ENCODE peak calls at places on chromosomes 6 and 20, in four cellular contexts. One of them, this sample, is unnamed.

GRCh38 chr6:111804627-111805235 is 68.5 kb downstream of the FYN start:
- DNase-seq in HepG2: no peak
- DNase-seq in GM12878: peak
- DNase-seq in K562: peak
- DNase-seq in this sample: no peak

GRCh38 chr6:151524059-151524458 is 30.2 kb downstream of the CCDC170 start:
- DNase-seq in HepG2: no peak
- DNase-seq in K562: no peak
- DNase-seq in GM12878: no peak
- DNase-seq in this sample: no peak

GRCh38 chr6:41638801-41639555 is 710 bp downstream of the MDFI start:
- DNase-seq in K562: no peak
- DNase-seq in GM12878: no peak
- DNase-seq in HepG2: no peak
- DNase-seq in this sample: peak

GRCh38 chr6:141874930-141875602 is 257.7 kb upstream of the GJE1 start:
- DNase-seq in GM12878: no peak
- DNase-seq in HepG2: no peak
- DNase-seq in K562: no peak
- DNase-seq in this sample: no peak

GRCh38 chr6:4936681-4937041 is 67.2 kb downstream of the RPP40 start:
- DNase-seq in HepG2: peak
- DNase-seq in GM12878: no peak
- DNase-seq in K562: peak
- DNase-seq in this sample: peak

GRCh38 chr6:4776493-4776966 is 326 bp downstream of the CDYL start:
- DNase-seq in K562: peak
- DNase-seq in GM12878: no peak
- DNase-seq in HepG2: peak
- DNase-seq in this sample: peak

GRCh38 chr20:36063916-36064660 is 90.5 kb upstream of the EPB41L1 start:
- DNase-seq in HepG2: no peak
- DNase-seq in GM12878: no peak
- DNase-seq in K562: no peak
- DNase-seq in this sample: no peak

GRCh38 chr6:64890609-64891008 is 816.4 kb downstream of the EYS start:
- DNase-seq in K562: no peak
- DNase-seq in GM12878: no peak
- DNase-seq in HepG2: no peak
- DNase-seq in this sample: no peak

GRCh38 chr6:27135087-27135657 is 112.3 kb upstream of the PRSS16 start:
- DNase-seq in K562: no peak
- DNase-seq in HepG2: no peak
- DNase-seq in GM12878: no peak
- DNase-seq in this sample: no peak

GRCh38 chr6:133277228-133277894 is 36.2 kb downstream of the EYA4 start:
- DNase-seq in HepG2: no peak
- DNase-seq in K562: no peak
- DNase-seq in GM12878: no peak
- DNase-seq in this sample: no peak

GRCh38 chr6:138323821-138324220 is 53.9 kb upstream of the SMIM28 start:
- DNase-seq in K562: no peak
- DNase-seq in HepG2: no peak
- DNase-seq in GM12878: no peak
- DNase-seq in this sample: no peak

GRCh38 chr20:17841751-17842191 is 126.8 kb downstream of the SNX5 start:
- DNase-seq in GM12878: no peak
- DNase-seq in K562: no peak
- DNase-seq in HepG2: no peak
- DNase-seq in this sample: no peak

GRCh38 chr6:18246205-18246604 is 18.1 kb downstream of the DEK start:
- DNase-seq in HepG2: no peak
- DNase-seq in K562: no peak
- DNase-seq in GM12878: no peak
- DNase-seq in this sample: no peak

GRCh38 chr20:45405566-45406259 is 2.4 kb upstream of the DBNDD2 start:
- DNase-seq in GM12878: no peak
- DNase-seq in K562: peak
- DNase-seq in HepG2: no peak
- DNase-seq in this sample: peak

GRCh38 chr20:58619847-58620431 is 31.1 kb upstream of the STX16 start:
- DNase-seq in GM12878: no peak
- DNase-seq in HepG2: no peak
- DNase-seq in K562: no peak
- DNase-seq in this sample: no peak

DNA sequence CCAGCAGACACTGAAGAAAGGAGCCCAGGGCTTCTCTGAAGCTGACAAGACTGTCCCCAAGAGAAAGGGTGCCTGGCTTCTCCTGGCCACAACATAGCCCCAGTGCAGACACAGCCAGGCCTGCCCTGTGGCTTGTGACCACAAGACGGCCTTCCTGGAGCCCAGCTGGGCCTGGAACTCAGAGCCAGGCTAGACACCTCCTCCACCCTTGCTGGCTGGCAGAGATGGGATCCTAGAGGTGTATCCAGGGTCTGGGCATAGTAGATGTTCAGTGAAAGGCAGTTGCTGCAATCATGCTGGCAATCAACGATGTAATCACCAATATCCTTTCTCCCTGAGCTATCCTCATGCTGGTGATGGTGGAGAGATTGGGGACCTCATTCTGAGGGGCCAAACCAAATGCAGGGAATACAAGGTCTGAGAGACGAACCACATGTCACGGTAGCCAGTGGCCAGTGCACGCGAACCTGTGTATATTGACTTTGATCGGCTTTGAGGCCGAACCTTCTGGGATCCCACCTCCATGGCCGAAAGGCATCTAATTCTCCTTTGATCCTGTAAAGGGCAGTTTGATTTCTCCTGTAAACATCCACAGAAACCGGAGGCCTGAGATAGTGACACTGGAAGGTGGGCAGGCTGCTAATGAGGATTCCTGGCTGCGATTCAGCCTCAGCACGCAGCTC is 115.2 kb downstream of the PSMB1 start:
- DNase-seq in K562: no peak
- DNase-seq in HepG2: no peak
- DNase-seq in GM12878: no peak
- DNase-seq in this sample: no peak
- TF ChIP-seq NFIC in K562: no peak
- TF ChIP-seq NFIC in HepG2: no peak
- TF ChIP-seq NFIC in GM12878: no peak
- TF ChIP-seq NFIC in this sample: no peak

GRCh38 chr6:100228437-100229424 is 234.7 kb upstream of the MCHR2 start:
- DNase-seq in HepG2: peak
- DNase-seq in GM12878: peak
- DNase-seq in K562: peak
- DNase-seq in this sample: peak

GRCh38 chr6:100232791-100233573 is 231.7 kb downstream of the SIM1 start:
- DNase-seq in K562: no peak
- DNase-seq in GM12878: no peak
- DNase-seq in HepG2: no peak
- DNase-seq in this sample: no peak

GRCh38 chr6:100229512-100229911 is 235.2 kb downstream of the SIM1 start:
- DNase-seq in HepG2: no peak
- DNase-seq in GM12878: no peak
- DNase-seq in K562: no peak
- DNase-seq in this sample: no peak

GRCh38 chr6:100230115-100230975 is 234.4 kb downstream of the SIM1 start:
- DNase-seq in K562: no peak
- DNase-seq in GM12878: no peak
- DNase-seq in HepG2: no peak
- DNase-seq in this sample: no peak

DNA sequence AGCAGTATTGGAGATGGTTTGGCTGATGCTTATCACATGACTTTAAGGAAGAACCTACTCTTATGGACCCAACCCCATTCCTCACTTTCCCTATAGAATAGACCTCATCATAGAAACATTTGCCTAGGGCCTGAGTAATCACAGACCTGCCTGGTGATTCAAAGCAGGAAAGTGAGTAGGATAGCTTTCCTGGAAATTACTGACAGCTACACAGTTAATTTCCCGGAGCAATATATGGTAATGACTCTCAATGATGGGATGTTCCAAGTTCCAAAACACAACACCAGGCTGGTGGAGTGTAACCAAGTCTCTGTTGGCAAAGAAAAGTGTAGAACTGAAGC is 233.8 kb downstream of the SIM1 start:
- DNase-seq in HepG2: no peak
- DNase-seq in K562: no peak
- DNase-seq in GM12878: no peak
- DNase-seq in this sample: no peak
- TF ChIP-seq RFX5 in HepG2: no peak
- TF ChIP-seq RFX5 in K562: no peak
- TF ChIP-seq RFX5 in GM12878: no peak
- TF ChIP-seq RFX5 in this sample: no peak

DNA sequence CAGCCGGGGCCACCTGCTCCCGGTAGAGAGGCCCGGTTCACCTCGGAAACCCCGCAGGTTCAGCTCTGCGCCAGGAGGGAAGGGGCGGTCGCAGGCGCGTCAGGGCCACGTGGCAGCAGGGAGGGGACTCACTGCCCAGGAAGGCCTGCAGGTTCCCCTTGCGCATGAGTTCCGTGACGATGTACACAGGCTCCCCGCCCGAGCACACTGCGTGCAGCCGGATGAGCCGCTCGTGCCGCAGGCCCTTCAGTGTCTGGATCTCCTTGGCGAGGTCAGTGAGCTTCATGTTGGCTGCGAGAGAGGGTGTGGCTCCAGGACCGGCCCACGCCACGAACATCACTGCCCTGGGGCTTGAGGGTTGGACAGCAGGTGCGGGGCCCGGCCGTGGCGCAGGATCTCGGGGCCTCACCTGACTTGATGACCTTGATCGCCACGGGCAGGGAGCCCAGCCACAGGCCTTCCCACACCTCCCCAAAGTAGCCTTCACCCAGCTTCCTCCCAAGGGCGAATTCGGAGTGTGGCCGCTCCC is 4.9 kb upstream of the PTK6 start:
- DNase-seq in HepG2: no peak
- DNase-seq in K562: peak
- DNase-seq in GM12878: no peak
- DNase-seq in this sample: no peak
- TF ChIP-seq NFIC in HepG2: no peak
- TF ChIP-seq NFIC in K562: no peak
- TF ChIP-seq NFIC in GM12878: no peak
- TF ChIP-seq NFIC in this sample: no peak

GRCh38 chr20:47885909-47886453 is 100.7 kb upstream of the SULF2 start:
- DNase-seq in HepG2: no peak
- DNase-seq in K562: no peak
- DNase-seq in GM12878: no peak
- DNase-seq in this sample: no peak
- TF ChIP-seq RFX5 in HepG2: no peak
- TF ChIP-seq RFX5 in K562: no peak
- TF ChIP-seq RFX5 in GM12878: no peak
- TF ChIP-seq RFX5 in this sample: no peak

DNA sequence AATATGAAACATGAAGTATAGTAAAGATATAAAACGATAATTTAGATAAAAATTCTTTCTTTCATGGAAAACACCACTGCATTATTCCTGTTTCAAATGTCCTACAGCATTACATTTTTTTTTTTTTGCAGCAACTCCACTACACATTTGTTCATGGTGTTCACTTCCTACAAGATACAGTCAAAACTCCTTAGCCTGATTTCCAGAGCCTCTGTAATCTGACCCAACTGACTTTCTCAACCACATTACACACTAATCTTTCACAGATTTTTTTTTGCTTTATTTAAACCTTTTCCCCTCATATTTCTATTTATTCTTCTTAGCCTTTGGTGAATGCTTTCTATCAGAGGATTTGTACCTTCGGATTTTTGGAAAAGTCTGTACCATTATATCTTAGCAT is 176.5 kb upstream of the PDE7B start:
- DNase-seq in HepG2: no peak
- DNase-seq in GM12878: no peak
- DNase-seq in K562: no peak
- DNase-seq in this sample: no peak
- TF ChIP-seq NFIC in HepG2: no peak
- TF ChIP-seq NFIC in GM12878: no peak
- TF ChIP-seq NFIC in K562: no peak
- TF ChIP-seq NFIC in this sample: no peak

GRCh38 chr6:108277831-108278230 is 17.0 kb upstream of the SNX3 start:
- DNase-seq in HepG2: no peak
- DNase-seq in GM12878: no peak
- DNase-seq in K562: no peak
- DNase-seq in this sample: no peak
- TF ChIP-seq RFX5 in HepG2: no peak
- TF ChIP-seq RFX5 in GM12878: no peak
- TF ChIP-seq RFX5 in K562: no peak
- TF ChIP-seq RFX5 in this sample: no peak

GRCh38 chr20:7031222-7031621 is 263.7 kb downstream of the BMP2 start:
- DNase-seq in GM12878: no peak
- DNase-seq in HepG2: peak
- DNase-seq in K562: no peak
- DNase-seq in this sample: peak

GRCh38 chr20:7029005-7029404 is 261.5 kb downstream of the BMP2 start:
- DNase-seq in GM12878: no peak
- DNase-seq in HepG2: no peak
- DNase-seq in K562: no peak
- DNase-seq in this sample: no peak

GRCh38 chr20:7022597-7022996 is 255.1 kb downstream of the BMP2 start:
- DNase-seq in HepG2: no peak
- DNase-seq in K562: no peak
- DNase-seq in GM12878: no peak
- DNase-seq in this sample: no peak

DNA sequence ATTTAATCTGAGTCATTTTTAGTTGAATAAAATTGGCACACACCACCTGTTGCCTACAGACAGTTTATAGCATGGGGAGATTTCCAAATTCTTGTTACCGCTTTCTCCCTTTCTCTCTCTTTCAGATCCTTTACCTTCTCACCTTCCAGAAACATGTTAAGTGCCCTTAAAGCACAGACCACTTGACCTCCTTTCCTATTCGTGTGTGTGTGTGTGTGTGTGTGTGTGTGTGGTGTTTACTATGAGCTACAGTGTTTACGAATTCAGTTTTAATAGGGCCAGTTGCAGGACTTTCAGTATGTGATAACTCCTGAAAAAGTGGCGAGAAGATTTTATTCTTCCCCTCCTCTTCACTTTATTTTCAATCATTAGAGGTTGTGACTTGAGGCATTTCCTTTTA is 258.1 kb downstream of the BMP2 start:
- DNase-seq in GM12878: no peak
- DNase-seq in K562: no peak
- DNase-seq in HepG2: no peak
- DNase-seq in this sample: no peak
- TF ChIP-seq NFIC in GM12878: no peak
- TF ChIP-seq NFIC in K562: no peak
- TF ChIP-seq NFIC in HepG2: no peak
- TF ChIP-seq NFIC in this sample: no peak

GRCh38 chr6:156582509-156582992 is 194.6 kb upstream of the ARID1B start:
- DNase-seq in GM12878: no peak
- DNase-seq in HepG2: no peak
- DNase-seq in K562: no peak
- DNase-seq in this sample: no peak
- TF ChIP-seq RFX5 in GM12878: no peak
- TF ChIP-seq RFX5 in HepG2: no peak
- TF ChIP-seq RFX5 in K562: no peak
- TF ChIP-seq RFX5 in this sample: no peak

This sample was measured in SK-N-SH.